ENCODE peak calls at places on chromosome 11, in seven cellular contexts. E is BE2C; N is endodermal cell; T is CD4-positive, CD25-positive, alpha-beta regulatory T cell; J is tibial nerve; Q is astrocyte; A is trophoblast cell. P is an unnamed sample.
A peak's percentile ranks its signal among the peaks of the same experiment; 100 is the strongest.

GRCh38 chr11:60771879-60772525 is 13.1 kb upstream of the MS4A10 start:
- DNase-seq in E (no peak), N (no peak), T (no peak), J (no peak), Q (no peak), A (no peak), P (no peak)

GRCh38 chr11:101446238-101446637 is 137.6 kb downstream of the TRPC6 start:
- DNase-seq in E (no peak), N (no peak), T (no peak), J (no peak), Q (peak; percentile 44), A (no peak), P (no peak)

GRCh38 chr11:44634401-44635281 is 69.2 kb downstream of the CD82 start:
- DNase-seq in E (peak; percentile 87), N (peak; percentile 91), T (no peak), J (no peak), Q (peak; percentile 69), A (no peak), P (peak; percentile 69)

GRCh38 chr11:35293699-35294098 is 125.7 kb downstream of the SLC1A2 start:
- DNase-seq in E (no peak), N (no peak), T (no peak), J (no peak), Q (no peak), A (no peak), P (no peak)

GRCh38 chr11:64253481-64253880 is 2.2 kb downstream of the PLCB3 start:
- DNase-seq in E (no peak), N (no peak), T (no peak), J (no peak), Q (no peak), A (no peak), P (no peak)

GRCh38 chr11:93718057-93718563 is 23.2 kb downstream of the TAF1D start:
- DNase-seq in E (no peak), N (no peak), T (no peak), J (no peak), Q (no peak), A (no peak), P (no peak)

GRCh38 chr11:36233226-36233625 is 56.0 kb downstream of the COMMD9 start:
- DNase-seq in E (no peak), N (no peak), T (no peak), J (no peak), Q (peak; percentile 31), A (no peak), P (no peak)

GRCh38 chr11:58739725-58740430 is 8.1 kb upstream of the GLYAT start:
- DNase-seq in E (no peak), N (peak; percentile 40), T (no peak), J (no peak), Q (peak; percentile 60), A (peak; percentile 65), P (no peak)

GRCh38 chr11:117820516-117820915 is 4.0 kb downstream of the FXYD2 start:
- DNase-seq in E (no peak), N (peak; percentile 74), T (no peak), J (no peak), Q (no peak), A (no peak), P (no peak)

GRCh38 chr11:96390403-96390830 is 604 bp downstream of the JRKL start:
- DNase-seq in E (no peak), N (no peak), T (no peak), J (peak; percentile 9), Q (peak; percentile 26), A (no peak), P (no peak)

GRCh38 chr11:75352417-75353206 is 1.2 kb upstream of the ARRB1 start:
- DNase-seq in E (no peak), N (peak; percentile 38), T (no peak), J (no peak), Q (no peak), A (no peak), P (no peak)

GRCh38 chr11:132080121-132080520 is 709.7 kb downstream of the NTM start:
- DNase-seq in E (no peak), N (no peak), T (no peak), J (no peak), Q (no peak), A (no peak), P (peak; percentile 37)

GRCh38 chr11:117197516-117198456 is 1.4 kb upstream of the TAGLN start:
- DNase-seq in E (peak; percentile 49), N (peak; percentile 94), T (no peak), J (no peak), Q (no peak), A (no peak), P (no peak)

GRCh38 chr11:6418958-6419611 is at the start of gene APBB1:
- DNase-seq in E (peak; percentile 66), N (no peak), T (peak; percentile 61), J (peak; percentile 58), Q (peak; percentile 28), A (no peak), P (peak; percentile 76)

GRCh38 chr11:118241191-118242098 is 10.7 kb downstream of the MPZL3 start:
- DNase-seq in E (no peak), N (no peak), T (peak; percentile 35), J (no peak), Q (peak; percentile 45), A (peak; percentile 34), P (no peak)

GRCh38 chr11:83033367-83033766 is 38.3 kb downstream of the RAB30 start:
- DNase-seq in E (no peak), N (no peak), T (no peak), J (no peak), Q (no peak), A (no peak), P (no peak)

GRCh38 chr11:87097582-87097981 is 59.8 kb downstream of the TMEM135 start:
- DNase-seq in E (peak; percentile 69), N (peak; percentile 84), T (no peak), J (no peak), Q (peak; percentile 4), A (peak; percentile 17), P (peak; percentile 84)

GRCh38 chr11:19633276-19633675 is 79.4 kb upstream of the NAV2 start:
- DNase-seq in E (no peak), N (no peak), T (no peak), J (peak; percentile 65), Q (no peak), A (no peak), P (no peak)

GRCh38 chr11:15716550-15716949 is 601.8 kb downstream of the INSC start:
- DNase-seq in E (no peak), N (peak; percentile 34), T (no peak), J (no peak), Q (peak; percentile 55), A (no peak), P (no peak)

GRCh38 chr11:62669420-62670161 is 1.9 kb upstream of the UQCC3 start:
- DNase-seq in E (no peak), N (peak; percentile 55), T (no peak), J (no peak), Q (no peak), A (no peak), P (no peak)

GRCh38 chr11:73269353-73270088 is 2.6 kb upstream of the P2RY6 start:
- DNase-seq in E (no peak), N (peak; percentile 74), T (no peak), J (no peak), Q (no peak), A (peak; percentile 99), P (no peak)

GRCh38 chr11:15985127-15985862 is 371.1 kb downstream of the SOX6 start:
- DNase-seq in E (no peak), N (no peak), T (no peak), J (no peak), Q (peak; percentile 61), A (no peak), P (no peak)

GRCh38 chr11:85762226-85762625 is 48.7 kb downstream of the SYTL2 start:
- DNase-seq in E (no peak), N (no peak), T (no peak), J (no peak), Q (no peak), A (no peak), P (no peak)

GRCh38 chr11:73532310-73532709 is 65.6 kb downstream of the FAM168A start:
- DNase-seq in E (no peak), N (no peak), T (no peak), J (no peak), Q (no peak), A (no peak), P (no peak)

GRCh38 chr11:17415523-17416104 is 27.2 kb upstream of the KCNJ11 start:
- DNase-seq in E (no peak), N (no peak), T (no peak), J (no peak), Q (no peak), A (no peak), P (no peak)

GRCh38 chr11:17421781-17422180 is 33.3 kb upstream of the KCNJ11 start:
- DNase-seq in E (no peak), N (no peak), T (no peak), J (no peak), Q (no peak), A (no peak), P (no peak)

GRCh38 chr11:17416492-17416891 is 28.0 kb upstream of the KCNJ11 start:
- DNase-seq in E (no peak), N (no peak), T (no peak), J (no peak), Q (no peak), A (no peak), P (no peak)

GRCh38 chr11:17414992-17415391 is 26.5 kb upstream of the KCNJ11 start:
- DNase-seq in E (no peak), N (no peak), T (no peak), J (no peak), Q (no peak), A (no peak), P (no peak)

GRCh38 chr11:17418437-17418836 is 30.0 kb upstream of the KCNJ11 start:
- DNase-seq in E (no peak), N (no peak), T (no peak), J (no peak), Q (peak; percentile 5), A (no peak), P (no peak)
- H3K4me1 ChIP-seq in E (no peaks in the 10 kb centered on the region), N (peaks cover 6% of the 10 kb centered on the region), T (no peaks in the 10 kb centered on the region), J (no peaks in the 10 kb centered on the region), Q (no peaks in the 10 kb centered on the region), A (no peaks in the 10 kb centered on the region), P (no peaks in the 10 kb centered on the region)

GRCh38 chr11:9251306-9251705 is 13.8 kb downstream of the DENND5A start:
- DNase-seq in E (no peak), N (no peak), T (no peak), J (no peak), Q (no peak), A (no peak), P (no peak)
- H3K4me1 ChIP-seq in E (no peaks in the 10 kb centered on the region), N (no peaks in the 10 kb centered on the region), T (peaks cover 8% of the 10 kb centered on the region), J (no peaks in the 10 kb centered on the region), Q (peaks cover 12% of the 10 kb centered on the region), A (peaks cover 6% of the 10 kb centered on the region), P (peaks cover 3% of the 10 kb centered on the region)

GRCh38 chr11:12416552-12416951 is 39.2 kb downstream of the PARVA start:
- DNase-seq in E (no peak), N (no peak), T (no peak), J (no peak), Q (no peak), A (no peak), P (no peak)
- H3K4me1 ChIP-seq in E (peaks cover 16% of the 10 kb centered on the region), N (peaks cover 5% of the 10 kb centered on the region), T (no peaks in the 10 kb centered on the region), J (no peaks in the 10 kb centered on the region), Q (peaks cover 37% of the 10 kb centered on the region), A (peaks cover 28% of the 10 kb centered on the region), P (peaks cover 53% of the 10 kb centered on the region)

DNA sequence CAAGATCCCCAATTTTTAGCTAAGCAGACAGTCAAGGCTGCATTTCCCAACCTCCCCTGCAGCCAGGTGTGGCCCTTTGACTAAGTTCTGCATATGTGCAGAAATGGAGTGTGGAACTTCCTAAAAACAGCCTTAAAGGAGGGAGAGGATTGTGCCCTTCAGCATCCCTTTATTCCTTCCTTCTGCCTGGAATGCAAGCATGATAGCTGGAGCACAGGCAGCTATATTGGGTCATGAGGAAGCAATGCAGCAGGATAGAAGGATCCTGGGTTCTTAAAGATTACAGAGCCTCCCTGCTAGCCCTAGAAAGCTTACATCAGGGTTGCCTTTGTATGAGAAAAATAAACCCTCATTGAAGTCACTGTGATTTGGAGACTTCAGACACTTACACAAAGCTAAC is 29.9 kb downstream of the FADD start:
- DNase-seq in E (no peak), N (no peak), T (no peak), J (no peak), Q (no peak), A (no peak), P (no peak)
- H3K4me1 ChIP-seq in E (no peaks in the 10 kb centered on the region), N (no peaks in the 10 kb centered on the region), T (no peaks in the 10 kb centered on the region), J (no peaks in the 10 kb centered on the region), Q (peaks cover 22% of the 10 kb centered on the region), A (no peaks in the 10 kb centered on the region), P (no peaks in the 10 kb centered on the region)